ENCODE peak calls at places on chromosomes 11 and 22, in nine cellular contexts. One of them, this sample, is unnamed.

GRCh38 chr22:49086606-49087157 is 741.0 kb downstream of the BRD1 start:
- DNase-seq in GM12878: no peak
- DNase-seq in WTC11: no peak
- DNase-seq in HCT116: no peak
- DNase-seq in endothelial cell of umbilical vein: no peak
- DNase-seq in HepG2: no peak
- DNase-seq in NB4: no peak
- DNase-seq in H1: no peak
- DNase-seq in K562: no peak
- DNase-seq in this sample: no peak

GRCh38 chr22:37295946-37296345 is 13.6 kb downstream of the CYTH4 start:
- DNase-seq in GM12878: no peak
- DNase-seq in WTC11: no peak
- DNase-seq in HCT116: no peak
- DNase-seq in endothelial cell of umbilical vein: no peak
- DNase-seq in HepG2: no peak
- DNase-seq in NB4: no peak
- DNase-seq in H1: no peak
- DNase-seq in K562: no peak
- DNase-seq in this sample: no peak

GRCh38 chr11:8631395-8632110 is 37.5 kb upstream of the STK33 start:
- DNase-seq in GM12878: no peak
- DNase-seq in WTC11: no peak
- DNase-seq in HCT116: no peak
- DNase-seq in endothelial cell of umbilical vein: no peak
- DNase-seq in HepG2: no peak
- DNase-seq in NB4: no peak
- DNase-seq in H1: no peak
- DNase-seq in K562: no peak
- DNase-seq in this sample: no peak

GRCh38 chr11:28566643-28567042 is 458.5 kb downstream of the METTL15 start:
- DNase-seq in GM12878: no peak
- DNase-seq in WTC11: peak
- DNase-seq in HCT116: peak
- DNase-seq in endothelial cell of umbilical vein: peak
- DNase-seq in HepG2: no peak
- DNase-seq in NB4: no peak
- DNase-seq in H1: peak
- DNase-seq in K562: peak
- DNase-seq in this sample: peak

GRCh38 chr11:57427692-57428082 is 766 bp upstream of the SLC43A3 start:
- DNase-seq in GM12878: no peak
- DNase-seq in WTC11: no peak
- DNase-seq in HCT116: no peak
- DNase-seq in endothelial cell of umbilical vein: no peak
- DNase-seq in HepG2: no peak
- DNase-seq in NB4: no peak
- DNase-seq in H1: no peak
- DNase-seq in K562: no peak
- DNase-seq in this sample: no peak

GRCh38 chr22:19943665-19944026 is 2.0 kb upstream of the TXNRD2 start:
- DNase-seq in GM12878: no peak
- DNase-seq in WTC11: no peak
- DNase-seq in HCT116: no peak
- DNase-seq in endothelial cell of umbilical vein: no peak
- DNase-seq in HepG2: peak
- DNase-seq in NB4: peak
- DNase-seq in H1: no peak
- DNase-seq in K562: no peak
- DNase-seq in this sample: peak

GRCh38 chr11:76347391-76347790 is 33.5 kb downstream of the THAP12 start:
- DNase-seq in GM12878: no peak
- DNase-seq in WTC11: no peak
- DNase-seq in HCT116: no peak
- DNase-seq in endothelial cell of umbilical vein: no peak
- DNase-seq in HepG2: no peak
- DNase-seq in NB4: no peak
- DNase-seq in H1: no peak
- DNase-seq in K562: no peak
- DNase-seq in this sample: no peak

GRCh38 chr22:20080776-20081654 is 974 bp downstream of the DGCR8 start:
- DNase-seq in GM12878: no peak
- DNase-seq in WTC11: no peak
- DNase-seq in HCT116: no peak
- DNase-seq in endothelial cell of umbilical vein: peak
- DNase-seq in HepG2: peak
- DNase-seq in NB4: peak
- DNase-seq in H1: no peak
- DNase-seq in K562: peak
- DNase-seq in this sample: peak

GRCh38 chr22:23784215-23784732 is 2.5 kb upstream of the SMARCB1 start:
- DNase-seq in GM12878: no peak
- DNase-seq in WTC11: no peak
- DNase-seq in HCT116: no peak
- DNase-seq in endothelial cell of umbilical vein: no peak
- DNase-seq in HepG2: peak
- DNase-seq in NB4: no peak
- DNase-seq in H1: no peak
- DNase-seq in K562: no peak
- DNase-seq in this sample: no peak

GRCh38 chr22:48239461-48240164 is 1477.2 kb downstream of the TBC1D22A start:
- DNase-seq in GM12878: no peak
- DNase-seq in WTC11: no peak
- DNase-seq in HCT116: no peak
- DNase-seq in endothelial cell of umbilical vein: no peak
- DNase-seq in HepG2: no peak
- DNase-seq in NB4: no peak
- DNase-seq in H1: no peak
- DNase-seq in K562: no peak
- DNase-seq in this sample: no peak

GRCh38 chr11:82790723-82791487 is 57.2 kb upstream of the FAM181B start:
- DNase-seq in GM12878: no peak
- DNase-seq in WTC11: no peak
- DNase-seq in HCT116: no peak
- DNase-seq in endothelial cell of umbilical vein: peak
- DNase-seq in HepG2: no peak
- DNase-seq in NB4: no peak
- DNase-seq in H1: no peak
- DNase-seq in K562: peak
- DNase-seq in this sample: no peak

GRCh38 chr11:117202386-117203068 is 3.4 kb downstream of the TAGLN start:
- DNase-seq in GM12878: no peak
- DNase-seq in WTC11: no peak
- DNase-seq in HCT116: no peak
- DNase-seq in endothelial cell of umbilical vein: no peak
- DNase-seq in HepG2: no peak
- DNase-seq in NB4: no peak
- DNase-seq in H1: no peak
- DNase-seq in K562: no peak
- DNase-seq in this sample: no peak
- TF ChIP-seq MAX in GM12878: no peak
- TF ChIP-seq MAX in WTC11: no peak
- TF ChIP-seq MAX in HCT116: no peak
- TF ChIP-seq MAX in endothelial cell of umbilical vein: no peak
- TF ChIP-seq MAX in HepG2: no peak
- TF ChIP-seq MAX in NB4: no peak
- TF ChIP-seq MAX in H1: no peak
- TF ChIP-seq MAX in K562: no peak
- TF ChIP-seq MAX in this sample: no peak

GRCh38 chr11:12202911-12203310 is 92.5 kb downstream of the MICAL2 start:
- DNase-seq in GM12878: no peak
- DNase-seq in WTC11: no peak
- DNase-seq in HCT116: no peak
- DNase-seq in endothelial cell of umbilical vein: no peak
- DNase-seq in HepG2: no peak
- DNase-seq in NB4: no peak
- DNase-seq in H1: no peak
- DNase-seq in K562: no peak
- DNase-seq in this sample: no peak

GRCh38 chr11:12199231-12199948 is 89.0 kb downstream of the MICAL2 start:
- DNase-seq in GM12878: no peak
- DNase-seq in WTC11: no peak
- DNase-seq in HCT116: no peak
- DNase-seq in endothelial cell of umbilical vein: peak
- DNase-seq in HepG2: no peak
- DNase-seq in NB4: no peak
- DNase-seq in H1: no peak
- DNase-seq in K562: no peak
- DNase-seq in this sample: no peak

GRCh38 chr11:12200359-12201015 is 90.1 kb downstream of the MICAL2 start:
- DNase-seq in GM12878: no peak
- DNase-seq in WTC11: no peak
- DNase-seq in HCT116: no peak
- DNase-seq in endothelial cell of umbilical vein: peak
- DNase-seq in HepG2: no peak
- DNase-seq in NB4: no peak
- DNase-seq in H1: no peak
- DNase-seq in K562: no peak
- DNase-seq in this sample: no peak

GRCh38 chr11:12198261-12198925 is 88.0 kb downstream of the MICAL2 start:
- DNase-seq in GM12878: no peak
- DNase-seq in WTC11: no peak
- DNase-seq in HCT116: no peak
- DNase-seq in endothelial cell of umbilical vein: no peak
- DNase-seq in HepG2: no peak
- DNase-seq in NB4: no peak
- DNase-seq in H1: no peak
- DNase-seq in K562: no peak
- DNase-seq in this sample: no peak

GRCh38 chr11:12201016-12201985 is 90.9 kb downstream of the MICAL2 start:
- DNase-seq in GM12878: no peak
- DNase-seq in WTC11: no peak
- DNase-seq in HCT116: no peak
- DNase-seq in endothelial cell of umbilical vein: peak
- DNase-seq in HepG2: peak
- DNase-seq in NB4: peak
- DNase-seq in H1: no peak
- DNase-seq in K562: peak
- DNase-seq in this sample: peak
- TF ChIP-seq MAX in GM12878: no peak
- TF ChIP-seq MAX in WTC11: no peak
- TF ChIP-seq MAX in HCT116: no peak
- TF ChIP-seq MAX in endothelial cell of umbilical vein: peak
- TF ChIP-seq MAX in HepG2: no peak
- TF ChIP-seq MAX in NB4: no peak
- TF ChIP-seq MAX in H1: no peak
- TF ChIP-seq MAX in K562: peak
- TF ChIP-seq MAX in this sample: no peak

DNA sequence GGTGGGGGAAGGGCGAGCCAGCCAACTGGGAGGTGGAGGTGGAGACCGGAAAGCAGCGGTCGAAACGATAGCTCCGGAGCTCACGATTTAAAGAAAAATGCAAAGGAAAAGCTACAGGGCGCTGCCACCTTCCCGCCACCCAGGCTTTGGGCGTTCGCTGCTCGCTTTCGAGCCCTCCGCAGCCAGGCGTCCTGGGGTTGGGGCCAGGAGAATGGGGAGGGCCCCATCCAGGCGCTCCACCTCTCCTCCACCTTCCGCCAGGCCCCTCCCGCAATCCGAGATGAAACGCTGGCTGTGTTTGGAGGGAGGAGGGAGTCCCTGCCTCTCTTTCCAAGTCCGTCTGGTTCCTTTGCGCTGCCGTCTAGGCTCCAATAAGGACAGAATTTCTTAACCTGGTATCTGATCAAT is 452 bp upstream of the ABTB2 start:
- DNase-seq in GM12878: no peak
- DNase-seq in WTC11: peak
- DNase-seq in HCT116: peak
- DNase-seq in endothelial cell of umbilical vein: peak
- DNase-seq in HepG2: peak
- DNase-seq in NB4: peak
- DNase-seq in H1: no peak
- DNase-seq in K562: peak
- DNase-seq in this sample: peak
- TF ChIP-seq MAX in GM12878: no peak
- TF ChIP-seq MAX in WTC11: no peak
- TF ChIP-seq MAX in HCT116: peak
- TF ChIP-seq MAX in endothelial cell of umbilical vein: no peak
- TF ChIP-seq MAX in HepG2: no peak
- TF ChIP-seq MAX in NB4: peak
- TF ChIP-seq MAX in H1: no peak
- TF ChIP-seq MAX in K562: no peak
- TF ChIP-seq MAX in this sample: no peak

GRCh38 chr11:704799-705645 is 1.0 kb upstream of the EPS8L2 start:
- DNase-seq in GM12878: no peak
- DNase-seq in WTC11: no peak
- DNase-seq in HCT116: no peak
- DNase-seq in endothelial cell of umbilical vein: no peak
- DNase-seq in HepG2: peak
- DNase-seq in NB4: no peak
- DNase-seq in H1: no peak
- DNase-seq in K562: no peak
- DNase-seq in this sample: peak

GRCh38 chr11:701741-702513 is 4.1 kb upstream of the EPS8L2 start:
- DNase-seq in GM12878: no peak
- DNase-seq in WTC11: no peak
- DNase-seq in HCT116: no peak
- DNase-seq in endothelial cell of umbilical vein: no peak
- DNase-seq in HepG2: no peak
- DNase-seq in NB4: no peak
- DNase-seq in H1: no peak
- DNase-seq in K562: no peak
- DNase-seq in this sample: no peak

GRCh38 chr11:703515-703914 is 2.5 kb upstream of the EPS8L2 start:
- DNase-seq in GM12878: no peak
- DNase-seq in WTC11: no peak
- DNase-seq in HCT116: no peak
- DNase-seq in endothelial cell of umbilical vein: no peak
- DNase-seq in HepG2: no peak
- DNase-seq in NB4: no peak
- DNase-seq in H1: no peak
- DNase-seq in K562: no peak
- DNase-seq in this sample: no peak

GRCh38 chr11:704189-704798 is 1.7 kb upstream of the EPS8L2 start:
- DNase-seq in GM12878: no peak
- DNase-seq in WTC11: no peak
- DNase-seq in HCT116: no peak
- DNase-seq in endothelial cell of umbilical vein: no peak
- DNase-seq in HepG2: no peak
- DNase-seq in NB4: no peak
- DNase-seq in H1: no peak
- DNase-seq in K562: no peak
- DNase-seq in this sample: no peak

DNA sequence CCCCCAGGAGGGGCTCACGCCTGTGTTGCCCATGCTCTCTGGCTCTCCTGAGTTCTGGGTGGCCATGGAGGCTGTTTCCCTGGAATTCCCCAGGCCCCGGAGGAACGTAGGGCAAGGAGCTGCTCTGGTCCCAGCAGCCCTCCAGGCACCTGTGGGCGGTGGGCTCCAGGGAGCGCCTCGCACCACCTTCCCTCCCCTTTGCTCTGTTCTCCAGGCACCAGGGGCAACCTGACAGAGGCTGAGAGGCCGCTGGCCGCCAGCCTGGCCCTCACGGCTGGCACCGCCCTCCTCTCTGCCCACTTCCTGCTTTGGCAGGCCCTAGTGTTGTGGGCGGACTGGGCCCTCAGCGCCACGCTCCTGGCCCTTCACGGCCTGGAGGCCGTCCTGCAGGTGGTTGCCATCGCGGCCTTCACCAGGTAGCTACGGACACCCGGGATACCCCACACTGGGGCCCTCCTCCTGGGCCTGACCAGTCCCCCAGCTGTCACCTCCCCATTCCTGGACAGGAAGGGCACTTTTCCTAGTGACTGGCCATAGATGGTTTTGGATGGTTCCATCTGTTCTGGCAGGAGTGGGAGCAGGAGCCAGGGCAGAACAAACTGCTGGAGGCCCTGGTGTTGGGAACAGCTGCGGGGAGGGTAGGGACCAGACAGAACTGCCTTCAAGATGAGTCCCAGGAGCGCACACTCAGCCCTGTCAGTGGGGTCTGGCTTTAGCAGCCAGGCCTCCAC is 3.1 kb upstream of the EPS8L2 start:
- DNase-seq in GM12878: no peak
- DNase-seq in WTC11: no peak
- DNase-seq in HCT116: no peak
- DNase-seq in endothelial cell of umbilical vein: no peak
- DNase-seq in HepG2: no peak
- DNase-seq in NB4: no peak
- DNase-seq in H1: no peak
- DNase-seq in K562: no peak
- DNase-seq in this sample: no peak
- TF ChIP-seq MAX in GM12878: no peak
- TF ChIP-seq MAX in WTC11: no peak
- TF ChIP-seq MAX in HCT116: no peak
- TF ChIP-seq MAX in endothelial cell of umbilical vein: no peak
- TF ChIP-seq MAX in HepG2: no peak
- TF ChIP-seq MAX in NB4: no peak
- TF ChIP-seq MAX in H1: no peak
- TF ChIP-seq MAX in K562: no peak
- TF ChIP-seq MAX in this sample: no peak